ENCODE peak calls at places on chromosome 22, in eight cellular contexts. One of them, this sample, is unnamed.

GRCh38 chr22:36331912-36332622 is 55.7 kb downstream of the MYH9 start:
- DNase-seq in astrocyte of the cerebellum: no peak
- DNase-seq in activated T-cell treated with anti-CD3 and anti-CD28 coated beads for 1 hour: no peak
- DNase-seq in stromal cell of bone marrow: no peak
- DNase-seq in HFFc6: no peak
- DNase-seq in K562: no peak
- DNase-seq in Karpas-422: peak; percentile 72
- DNase-seq in DMS153: peak; percentile 39
- DNase-seq in this sample: no peak

GRCh38 chr22:45007247-45007945 is 2.4 kb downstream of the PHF21B start:
- DNase-seq in K562: peak; percentile 51
- DNase-seq in Karpas-422: no peak
- DNase-seq in stromal cell of bone marrow: no peak
- DNase-seq in astrocyte of the cerebellum: no peak
- DNase-seq in activated T-cell treated with anti-CD3 and anti-CD28 coated beads for 1 hour: no peak
- DNase-seq in DMS153: no peak
- DNase-seq in HFFc6: no peak
- DNase-seq in this sample: no peak

GRCh38 chr22:43587574-43587973 is 175.8 kb downstream of the MPPED1 start:
- DNase-seq in K562: no peak
- DNase-seq in Karpas-422: no peak
- DNase-seq in HFFc6: no peak
- DNase-seq in astrocyte of the cerebellum: no peak
- DNase-seq in DMS153: no peak
- DNase-seq in activated T-cell treated with anti-CD3 and anti-CD28 coated beads for 1 hour: no peak
- DNase-seq in stromal cell of bone marrow: no peak
- DNase-seq in this sample: no peak

GRCh38 chr22:29037340-29037932 is 24.2 kb downstream of the C22orf31 start:
- DNase-seq in HFFc6: no peak
- DNase-seq in Karpas-422: no peak
- DNase-seq in astrocyte of the cerebellum: no peak
- DNase-seq in activated T-cell treated with anti-CD3 and anti-CD28 coated beads for 1 hour: no peak
- DNase-seq in DMS153: peak; percentile 54
- DNase-seq in K562: no peak
- DNase-seq in stromal cell of bone marrow: no peak
- DNase-seq in this sample: no peak

GRCh38 chr22:45083659-45084305 is 74.0 kb upstream of the PHF21B start:
- DNase-seq in DMS153: no peak
- DNase-seq in activated T-cell treated with anti-CD3 and anti-CD28 coated beads for 1 hour: no peak
- DNase-seq in Karpas-422: no peak
- DNase-seq in astrocyte of the cerebellum: peak; percentile 34
- DNase-seq in HFFc6: peak; percentile 48
- DNase-seq in stromal cell of bone marrow: peak; percentile 86
- DNase-seq in K562: no peak
- DNase-seq in this sample: no peak

GRCh38 chr22:31122532-31123291 is at the start of gene INPP5J:
- DNase-seq in stromal cell of bone marrow: no peak
- DNase-seq in Karpas-422: no peak
- DNase-seq in K562: no peak
- DNase-seq in astrocyte of the cerebellum: peak; percentile 15
- DNase-seq in activated T-cell treated with anti-CD3 and anti-CD28 coated beads for 1 hour: no peak
- DNase-seq in HFFc6: no peak
- DNase-seq in DMS153: peak; percentile 68
- DNase-seq in this sample: no peak

GRCh38 chr22:38327805-38328204 is 10.6 kb upstream of the CSNK1E start:
- DNase-seq in activated T-cell treated with anti-CD3 and anti-CD28 coated beads for 1 hour: no peak
- DNase-seq in HFFc6: peak; percentile 45
- DNase-seq in Karpas-422: no peak
- DNase-seq in astrocyte of the cerebellum: no peak
- DNase-seq in stromal cell of bone marrow: no peak
- DNase-seq in K562: no peak
- DNase-seq in DMS153: no peak
- DNase-seq in this sample: no peak

GRCh38 chr22:34877506-34877905 is 188.5 kb upstream of the ISX start:
- DNase-seq in Karpas-422: no peak
- DNase-seq in activated T-cell treated with anti-CD3 and anti-CD28 coated beads for 1 hour: no peak
- DNase-seq in stromal cell of bone marrow: no peak
- DNase-seq in K562: no peak
- DNase-seq in HFFc6: no peak
- DNase-seq in astrocyte of the cerebellum: no peak
- DNase-seq in DMS153: no peak
- DNase-seq in this sample: no peak

GRCh38 chr22:24402460-24403192 is 24.8 kb upstream of the ADORA2A start:
- DNase-seq in HFFc6: peak; percentile 92
- DNase-seq in DMS153: peak; percentile 82
- DNase-seq in astrocyte of the cerebellum: peak; percentile 82
- DNase-seq in Karpas-422: peak; percentile 93
- DNase-seq in activated T-cell treated with anti-CD3 and anti-CD28 coated beads for 1 hour: no peak
- DNase-seq in K562: no peak
- DNase-seq in stromal cell of bone marrow: peak; percentile 83
- DNase-seq in this sample: peak; percentile 67

GRCh38 chr22:42796081-42796480 is 61.0 kb downstream of the ARFGAP3 start:
- DNase-seq in activated T-cell treated with anti-CD3 and anti-CD28 coated beads for 1 hour: no peak
- DNase-seq in astrocyte of the cerebellum: no peak
- DNase-seq in stromal cell of bone marrow: no peak
- DNase-seq in Karpas-422: no peak
- DNase-seq in DMS153: no peak
- DNase-seq in HFFc6: no peak
- DNase-seq in K562: no peak
- DNase-seq in this sample: no peak

GRCh38 chr22:24325105-24325757 is 54.6 kb downstream of the SPECC1L start:
- DNase-seq in DMS153: peak; percentile 45
- DNase-seq in Karpas-422: peak; percentile 87
- DNase-seq in stromal cell of bone marrow: peak; percentile 78
- DNase-seq in HFFc6: peak; percentile 97
- DNase-seq in K562: peak; percentile 13
- DNase-seq in activated T-cell treated with anti-CD3 and anti-CD28 coated beads for 1 hour: no peak
- DNase-seq in astrocyte of the cerebellum: peak; percentile 76
- DNase-seq in this sample: peak; percentile 80

GRCh38 chr22:29784451-29785361 is 17.5 kb downstream of the UQCR10 start:
- DNase-seq in DMS153: no peak
- DNase-seq in HFFc6: no peak
- DNase-seq in Karpas-422: no peak
- DNase-seq in K562: no peak
- DNase-seq in activated T-cell treated with anti-CD3 and anti-CD28 coated beads for 1 hour: no peak
- DNase-seq in astrocyte of the cerebellum: no peak
- DNase-seq in stromal cell of bone marrow: peak; percentile 41
- DNase-seq in this sample: no peak

GRCh38 chr22:36741204-36741793 is 34.6 kb downstream of the IFT27 start:
- DNase-seq in activated T-cell treated with anti-CD3 and anti-CD28 coated beads for 1 hour: no peak
- DNase-seq in astrocyte of the cerebellum: no peak
- DNase-seq in HFFc6: no peak
- DNase-seq in Karpas-422: peak; percentile 79
- DNase-seq in DMS153: peak; percentile 38
- DNase-seq in stromal cell of bone marrow: no peak
- DNase-seq in K562: peak; percentile 68
- DNase-seq in this sample: no peak

GRCh38 chr22:45911601-45912271 is 65.2 kb downstream of the WNT7B start:
- DNase-seq in astrocyte of the cerebellum: no peak
- DNase-seq in activated T-cell treated with anti-CD3 and anti-CD28 coated beads for 1 hour: no peak
- DNase-seq in Karpas-422: no peak
- DNase-seq in HFFc6: no peak
- DNase-seq in K562: no peak
- DNase-seq in stromal cell of bone marrow: no peak
- DNase-seq in DMS153: peak; percentile 86
- DNase-seq in this sample: no peak

GRCh38 chr22:18008136-18008535 is 16.2 kb downstream of the MICAL3 start:
- DNase-seq in astrocyte of the cerebellum: no peak
- DNase-seq in DMS153: no peak
- DNase-seq in stromal cell of bone marrow: no peak
- DNase-seq in HFFc6: no peak
- DNase-seq in Karpas-422: no peak
- DNase-seq in K562: no peak
- DNase-seq in activated T-cell treated with anti-CD3 and anti-CD28 coated beads for 1 hour: no peak
- DNase-seq in this sample: no peak

GRCh38 chr22:27829620-27830019 is 28.1 kb upstream of the MN1 start:
- DNase-seq in astrocyte of the cerebellum: no peak
- DNase-seq in K562: no peak
- DNase-seq in Karpas-422: no peak
- DNase-seq in HFFc6: no peak
- DNase-seq in DMS153: no peak
- DNase-seq in stromal cell of bone marrow: no peak
- DNase-seq in activated T-cell treated with anti-CD3 and anti-CD28 coated beads for 1 hour: no peak
- DNase-seq in this sample: no peak

GRCh38 chr22:25896098-25896497 is 154.1 kb downstream of the MYO18B start:
- DNase-seq in K562: no peak
- DNase-seq in DMS153: no peak
- DNase-seq in activated T-cell treated with anti-CD3 and anti-CD28 coated beads for 1 hour: no peak
- DNase-seq in Karpas-422: peak; percentile 76
- DNase-seq in HFFc6: no peak
- DNase-seq in astrocyte of the cerebellum: no peak
- DNase-seq in stromal cell of bone marrow: no peak
- DNase-seq in this sample: no peak

GRCh38 chr22:22928666-22929380 is 41.2 kb downstream of the IGLL5 start:
- DNase-seq in HFFc6: peak; percentile 31
- DNase-seq in stromal cell of bone marrow: peak; percentile 20
- DNase-seq in activated T-cell treated with anti-CD3 and anti-CD28 coated beads for 1 hour: peak; percentile 6
- DNase-seq in Karpas-422: peak; percentile 79
- DNase-seq in K562: peak; percentile 67
- DNase-seq in DMS153: no peak
- DNase-seq in astrocyte of the cerebellum: no peak
- DNase-seq in this sample: no peak

GRCh38 chr22:40463017-40463631 is 92.7 kb downstream of the SGSM3 start:
- DNase-seq in astrocyte of the cerebellum: no peak
- DNase-seq in Karpas-422: peak; percentile 88
- DNase-seq in stromal cell of bone marrow: no peak
- DNase-seq in activated T-cell treated with anti-CD3 and anti-CD28 coated beads for 1 hour: peak; percentile 27
- DNase-seq in K562: peak; percentile 28
- DNase-seq in HFFc6: no peak
- DNase-seq in DMS153: no peak
- DNase-seq in this sample: no peak

GRCh38 chr22:31436132-31436531 is 36.7 kb downstream of the DRG1 start:
- DNase-seq in astrocyte of the cerebellum: peak; percentile 24
- DNase-seq in Karpas-422: no peak
- DNase-seq in stromal cell of bone marrow: peak; percentile 32
- DNase-seq in K562: no peak
- DNase-seq in activated T-cell treated with anti-CD3 and anti-CD28 coated beads for 1 hour: no peak
- DNase-seq in HFFc6: no peak
- DNase-seq in DMS153: no peak
- DNase-seq in this sample: peak; percentile 20

GRCh38 chr22:46087816-46088277 is 62.5 kb upstream of the PPARA start:
- DNase-seq in astrocyte of the cerebellum: peak; percentile 74
- DNase-seq in stromal cell of bone marrow: peak; percentile 90
- DNase-seq in activated T-cell treated with anti-CD3 and anti-CD28 coated beads for 1 hour: no peak
- DNase-seq in HFFc6: peak; percentile 88
- DNase-seq in DMS153: no peak
- DNase-seq in K562: peak; percentile 77
- DNase-seq in Karpas-422: peak; percentile 65
- DNase-seq in this sample: peak; percentile 89

GRCh38 chr22:44143117-44143495 is 37.6 kb upstream of the PARVG start:
- DNase-seq in HFFc6: no peak
- DNase-seq in Karpas-422: no peak
- DNase-seq in K562: no peak
- DNase-seq in stromal cell of bone marrow: no peak
- DNase-seq in DMS153: peak; percentile 32
- DNase-seq in astrocyte of the cerebellum: no peak
- DNase-seq in activated T-cell treated with anti-CD3 and anti-CD28 coated beads for 1 hour: no peak
- DNase-seq in this sample: no peak

GRCh38 chr22:30611197-30611596 is 4.2 kb downstream of the TCN2 start:
- DNase-seq in DMS153: no peak
- DNase-seq in K562: no peak
- DNase-seq in activated T-cell treated with anti-CD3 and anti-CD28 coated beads for 1 hour: no peak
- DNase-seq in Karpas-422: no peak
- DNase-seq in HFFc6: peak; percentile 46
- DNase-seq in stromal cell of bone marrow: no peak
- DNase-seq in astrocyte of the cerebellum: no peak
- DNase-seq in this sample: no peak

GRCh38 chr22:38629108-38629507 is 27.1 kb downstream of the FAM227A start:
- DNase-seq in activated T-cell treated with anti-CD3 and anti-CD28 coated beads for 1 hour: no peak
- DNase-seq in DMS153: no peak
- DNase-seq in astrocyte of the cerebellum: no peak
- DNase-seq in Karpas-422: no peak
- DNase-seq in stromal cell of bone marrow: no peak
- DNase-seq in K562: no peak
- DNase-seq in HFFc6: no peak
- DNase-seq in this sample: no peak

GRCh38 chr22:30829901-30830550 is 135.4 kb downstream of the OSBP2 start:
- DNase-seq in Karpas-422: no peak
- DNase-seq in HFFc6: peak; percentile 97
- DNase-seq in activated T-cell treated with anti-CD3 and anti-CD28 coated beads for 1 hour: no peak
- DNase-seq in DMS153: no peak
- DNase-seq in stromal cell of bone marrow: peak; percentile 94
- DNase-seq in astrocyte of the cerebellum: peak; percentile 46
- DNase-seq in K562: no peak
- DNase-seq in this sample: peak; percentile 57

GRCh38 chr22:45344339-45344738 is 34.6 kb downstream of the FAM118A start:
- DNase-seq in Karpas-422: no peak
- DNase-seq in stromal cell of bone marrow: no peak
- DNase-seq in HFFc6: no peak
- DNase-seq in DMS153: no peak
- DNase-seq in K562: peak; percentile 16
- DNase-seq in astrocyte of the cerebellum: no peak
- DNase-seq in activated T-cell treated with anti-CD3 and anti-CD28 coated beads for 1 hour: no peak
- DNase-seq in this sample: no peak

GRCh38 chr22:46574993-46575914 is 37.8 kb upstream of the CELSR1 start:
- DNase-seq in HFFc6: no peak
- DNase-seq in Karpas-422: no peak
- DNase-seq in activated T-cell treated with anti-CD3 and anti-CD28 coated beads for 1 hour: no peak
- DNase-seq in stromal cell of bone marrow: no peak
- DNase-seq in astrocyte of the cerebellum: no peak
- DNase-seq in DMS153: peak; percentile 83
- DNase-seq in K562: no peak
- DNase-seq in this sample: no peak

GRCh38 chr22:38941488-38941987 is 15.9 kb upstream of the APOBEC3A start:
- DNase-seq in stromal cell of bone marrow: no peak
- DNase-seq in DMS153: no peak
- DNase-seq in K562: no peak
- DNase-seq in activated T-cell treated with anti-CD3 and anti-CD28 coated beads for 1 hour: no peak
- DNase-seq in Karpas-422: no peak
- DNase-seq in astrocyte of the cerebellum: no peak
- DNase-seq in HFFc6: no peak
- DNase-seq in this sample: no peak

GRCh38 chr22:39352301-39352867 is 2.6 kb downstream of the SYNGR1 start:
- DNase-seq in Karpas-422: no peak
- DNase-seq in stromal cell of bone marrow: no peak
- DNase-seq in DMS153: no peak
- DNase-seq in K562: no peak
- DNase-seq in HFFc6: no peak
- DNase-seq in astrocyte of the cerebellum: no peak
- DNase-seq in activated T-cell treated with anti-CD3 and anti-CD28 coated beads for 1 hour: no peak
- DNase-seq in this sample: no peak

GRCh38 chr22:17570851-17571631 is 7.7 kb downstream of the SLC25A18 start:
- DNase-seq in HFFc6: peak; percentile 92
- DNase-seq in activated T-cell treated with anti-CD3 and anti-CD28 coated beads for 1 hour: no peak
- DNase-seq in DMS153: no peak
- DNase-seq in Karpas-422: no peak
- DNase-seq in K562: no peak
- DNase-seq in stromal cell of bone marrow: peak; percentile 44
- DNase-seq in astrocyte of the cerebellum: peak; percentile 64
- DNase-seq in this sample: no peak

GRCh38 chr22:38427940-38428339 is 27.1 kb downstream of the KCNJ4 start:
- DNase-seq in astrocyte of the cerebellum: no peak
- DNase-seq in DMS153: no peak
- DNase-seq in Karpas-422: no peak
- DNase-seq in activated T-cell treated with anti-CD3 and anti-CD28 coated beads for 1 hour: no peak
- DNase-seq in K562: no peak
- DNase-seq in stromal cell of bone marrow: no peak
- DNase-seq in HFFc6: no peak
- DNase-seq in this sample: no peak

GRCh38 chr22:38758276-38758945 is 2.6 kb upstream of the SUN2 start:
- DNase-seq in Karpas-422: no peak
- DNase-seq in astrocyte of the cerebellum: no peak
- DNase-seq in DMS153: no peak
- DNase-seq in stromal cell of bone marrow: no peak
- DNase-seq in K562: no peak
- DNase-seq in activated T-cell treated with anti-CD3 and anti-CD28 coated beads for 1 hour: peak; percentile 71
- DNase-seq in HFFc6: no peak
- DNase-seq in this sample: no peak

GRCh38 chr22:36467042-36467810 is 14.2 kb downstream of the TXN2 start:
- DNase-seq in DMS153: no peak
- DNase-seq in Karpas-422: no peak
- DNase-seq in activated T-cell treated with anti-CD3 and anti-CD28 coated beads for 1 hour: no peak
- DNase-seq in K562: no peak
- DNase-seq in stromal cell of bone marrow: no peak
- DNase-seq in HFFc6: peak; percentile 79
- DNase-seq in astrocyte of the cerebellum: peak; percentile 71
- DNase-seq in this sample: no peak

GRCh38 chr22:31102441-31103081 is 4.8 kb downstream of the SELENOM start:
- DNase-seq in Karpas-422: no peak
- DNase-seq in HFFc6: peak; percentile 97
- DNase-seq in K562: no peak
- DNase-seq in astrocyte of the cerebellum: no peak
- DNase-seq in activated T-cell treated with anti-CD3 and anti-CD28 coated beads for 1 hour: no peak
- DNase-seq in stromal cell of bone marrow: peak; percentile 94
- DNase-seq in DMS153: no peak
- DNase-seq in this sample: peak; percentile 97